ENCODE peak calls at places on chromosomes 4 and X, in ten cellular contexts. One of them, this sample, is unnamed.

GRCh38 chrX:116872931-116873330 is 410.2 kb upstream of the CT83 start:
- DNase-seq in choroid plexus epithelial cell: no peak
- DNase-seq in AG04449: no peak
- DNase-seq in HCT116: no peak
- DNase-seq in ascending aorta: no peak
- DNase-seq in kidney epithelial cell: no peak
- DNase-seq in psoas muscle: no peak
- DNase-seq in OCI-LY7: no peak
- DNase-seq in mammary epithelial cell: no peak
- DNase-seq in left ventricle myocardium inferior: no peak
- DNase-seq in this sample: peak

GRCh38 chr4:153061971-153062370 is 125.8 kb downstream of the FHDC1 start:
- DNase-seq in OCI-LY7: no peak
- DNase-seq in choroid plexus epithelial cell: no peak
- DNase-seq in HCT116: no peak
- DNase-seq in mammary epithelial cell: no peak
- DNase-seq in psoas muscle: no peak
- DNase-seq in AG04449: no peak
- DNase-seq in left ventricle myocardium inferior: no peak
- DNase-seq in kidney epithelial cell: no peak
- DNase-seq in ascending aorta: no peak
- DNase-seq in this sample: no peak

GRCh38 chr4:153448003-153448731 is 18.0 kb upstream of the TMEM131L start:
- DNase-seq in mammary epithelial cell: no peak
- DNase-seq in AG04449: no peak
- DNase-seq in left ventricle myocardium inferior: no peak
- DNase-seq in HCT116: no peak
- DNase-seq in choroid plexus epithelial cell: peak
- DNase-seq in psoas muscle: no peak
- DNase-seq in ascending aorta: no peak
- DNase-seq in kidney epithelial cell: no peak
- DNase-seq in OCI-LY7: no peak
- DNase-seq in this sample: peak

GRCh38 chr4:142615324-142615665 is 230.8 kb downstream of the INPP4B start:
- DNase-seq in psoas muscle: no peak
- DNase-seq in ascending aorta: no peak
- DNase-seq in AG04449: no peak
- DNase-seq in mammary epithelial cell: peak
- DNase-seq in choroid plexus epithelial cell: peak
- DNase-seq in kidney epithelial cell: peak
- DNase-seq in OCI-LY7: no peak
- DNase-seq in left ventricle myocardium inferior: no peak
- DNase-seq in HCT116: no peak
- DNase-seq in this sample: peak

GRCh38 chrX:20412871-20413486 is 146.3 kb upstream of the RPS6KA3 start:
- DNase-seq in choroid plexus epithelial cell: no peak
- DNase-seq in psoas muscle: no peak
- DNase-seq in left ventricle myocardium inferior: peak
- DNase-seq in AG04449: no peak
- DNase-seq in ascending aorta: no peak
- DNase-seq in HCT116: no peak
- DNase-seq in OCI-LY7: peak
- DNase-seq in kidney epithelial cell: no peak
- DNase-seq in mammary epithelial cell: no peak
- DNase-seq in this sample: no peak

GRCh38 chr4:114015444-114015899 is 36.0 kb upstream of the ARSJ start:
- DNase-seq in ascending aorta: no peak
- DNase-seq in choroid plexus epithelial cell: peak
- DNase-seq in left ventricle myocardium inferior: no peak
- DNase-seq in kidney epithelial cell: peak
- DNase-seq in psoas muscle: no peak
- DNase-seq in mammary epithelial cell: peak
- DNase-seq in HCT116: peak
- DNase-seq in OCI-LY7: no peak
- DNase-seq in AG04449: peak
- DNase-seq in this sample: peak

GRCh38 chrX:104136241-104137019 is 20.4 kb downstream of the SLC25A53 start:
- DNase-seq in left ventricle myocardium inferior: peak
- DNase-seq in kidney epithelial cell: peak
- DNase-seq in mammary epithelial cell: peak
- DNase-seq in AG04449: peak
- DNase-seq in ascending aorta: no peak
- DNase-seq in choroid plexus epithelial cell: peak
- DNase-seq in HCT116: peak
- DNase-seq in psoas muscle: peak
- DNase-seq in OCI-LY7: peak
- DNase-seq in this sample: peak

GRCh38 chr4:94676910-94677309 is 80.8 kb upstream of the BMPR1B start:
- DNase-seq in left ventricle myocardium inferior: no peak
- DNase-seq in psoas muscle: no peak
- DNase-seq in HCT116: no peak
- DNase-seq in mammary epithelial cell: no peak
- DNase-seq in AG04449: no peak
- DNase-seq in ascending aorta: no peak
- DNase-seq in OCI-LY7: no peak
- DNase-seq in kidney epithelial cell: no peak
- DNase-seq in choroid plexus epithelial cell: peak
- DNase-seq in this sample: peak

GRCh38 chr4:53016099-53016498 is 154.0 kb downstream of the RASL11B start:
- DNase-seq in HCT116: no peak
- DNase-seq in OCI-LY7: no peak
- DNase-seq in kidney epithelial cell: no peak
- DNase-seq in psoas muscle: no peak
- DNase-seq in ascending aorta: no peak
- DNase-seq in choroid plexus epithelial cell: no peak
- DNase-seq in left ventricle myocardium inferior: no peak
- DNase-seq in AG04449: no peak
- DNase-seq in mammary epithelial cell: no peak
- DNase-seq in this sample: no peak

GRCh38 chr4:15653864-15654391 is 1.2 kb downstream of the FBXL5 start:
- DNase-seq in ascending aorta: no peak
- DNase-seq in AG04449: no peak
- DNase-seq in OCI-LY7: peak
- DNase-seq in HCT116: no peak
- DNase-seq in choroid plexus epithelial cell: peak
- DNase-seq in mammary epithelial cell: peak
- DNase-seq in psoas muscle: no peak
- DNase-seq in kidney epithelial cell: no peak
- DNase-seq in left ventricle myocardium inferior: no peak
- DNase-seq in this sample: peak

GRCh38 chr4:3384771-3385701 is 56.7 kb upstream of the HGFAC start:
- DNase-seq in AG04449: no peak
- DNase-seq in psoas muscle: no peak
- DNase-seq in OCI-LY7: no peak
- DNase-seq in left ventricle myocardium inferior: peak
- DNase-seq in HCT116: no peak
- DNase-seq in ascending aorta: no peak
- DNase-seq in choroid plexus epithelial cell: no peak
- DNase-seq in mammary epithelial cell: peak
- DNase-seq in kidney epithelial cell: no peak
- DNase-seq in this sample: no peak

GRCh38 chr4:120056249-120056648 is 10.4 kb downstream of the MAD2L1 start:
- DNase-seq in mammary epithelial cell: no peak
- DNase-seq in HCT116: no peak
- DNase-seq in kidney epithelial cell: no peak
- DNase-seq in choroid plexus epithelial cell: peak
- DNase-seq in AG04449: no peak
- DNase-seq in psoas muscle: no peak
- DNase-seq in ascending aorta: no peak
- DNase-seq in left ventricle myocardium inferior: no peak
- DNase-seq in OCI-LY7: no peak
- DNase-seq in this sample: peak
- TF ChIP-seq CTCF in mammary epithelial cell: peak
- TF ChIP-seq CTCF in HCT116: no peak
- TF ChIP-seq CTCF in kidney epithelial cell: no peak
- TF ChIP-seq CTCF in choroid plexus epithelial cell: peak
- TF ChIP-seq CTCF in AG04449: peak
- TF ChIP-seq CTCF in psoas muscle: peak
- TF ChIP-seq CTCF in ascending aorta: peak
- TF ChIP-seq CTCF in left ventricle myocardium inferior: peak
- TF ChIP-seq CTCF in OCI-LY7: peak
- TF ChIP-seq CTCF in this sample: peak

GRCh38 chrX:154531626-154532025 is 15.0 kb downstream of the G6PD start:
- DNase-seq in kidney epithelial cell: no peak
- DNase-seq in left ventricle myocardium inferior: no peak
- DNase-seq in AG04449: no peak
- DNase-seq in mammary epithelial cell: no peak
- DNase-seq in choroid plexus epithelial cell: peak
- DNase-seq in ascending aorta: no peak
- DNase-seq in OCI-LY7: no peak
- DNase-seq in psoas muscle: no peak
- DNase-seq in HCT116: no peak
- DNase-seq in this sample: no peak

GRCh38 chrX:154530286-154530685 is 14.3 kb upstream of the FAM3A start:
- DNase-seq in psoas muscle: no peak
- DNase-seq in OCI-LY7: no peak
- DNase-seq in ascending aorta: no peak
- DNase-seq in kidney epithelial cell: no peak
- DNase-seq in mammary epithelial cell: no peak
- DNase-seq in HCT116: no peak
- DNase-seq in choroid plexus epithelial cell: no peak
- DNase-seq in left ventricle myocardium inferior: no peak
- DNase-seq in AG04449: no peak
- DNase-seq in this sample: no peak

GRCh38 chrX:154525606-154526490 is 9.8 kb upstream of the FAM3A start:
- DNase-seq in ascending aorta: no peak
- DNase-seq in choroid plexus epithelial cell: no peak
- DNase-seq in HCT116: no peak
- DNase-seq in kidney epithelial cell: no peak
- DNase-seq in mammary epithelial cell: no peak
- DNase-seq in AG04449: no peak
- DNase-seq in left ventricle myocardium inferior: no peak
- DNase-seq in OCI-LY7: no peak
- DNase-seq in psoas muscle: no peak
- DNase-seq in this sample: no peak

GRCh38 chrX:154529206-154529612 is 13.2 kb upstream of the FAM3A start:
- DNase-seq in kidney epithelial cell: no peak
- DNase-seq in ascending aorta: no peak
- DNase-seq in choroid plexus epithelial cell: peak
- DNase-seq in OCI-LY7: no peak
- DNase-seq in AG04449: no peak
- DNase-seq in HCT116: no peak
- DNase-seq in mammary epithelial cell: no peak
- DNase-seq in psoas muscle: no peak
- DNase-seq in left ventricle myocardium inferior: no peak
- DNase-seq in this sample: no peak

GRCh38 chrX:154526901-154527675 is 11.1 kb upstream of the FAM3A start:
- DNase-seq in kidney epithelial cell: peak
- DNase-seq in mammary epithelial cell: peak
- DNase-seq in HCT116: peak
- DNase-seq in OCI-LY7: peak
- DNase-seq in left ventricle myocardium inferior: peak
- DNase-seq in choroid plexus epithelial cell: peak
- DNase-seq in AG04449: no peak
- DNase-seq in psoas muscle: peak
- DNase-seq in ascending aorta: no peak
- DNase-seq in this sample: peak
- H3K4me3 ChIP-seq in kidney epithelial cell: peak
- H3K4me3 ChIP-seq in mammary epithelial cell: no peak
- H3K4me3 ChIP-seq in HCT116: no peak
- H3K4me3 ChIP-seq in OCI-LY7: peak
- H3K4me3 ChIP-seq in left ventricle myocardium inferior: peak
- H3K4me3 ChIP-seq in choroid plexus epithelial cell: peak
- H3K4me3 ChIP-seq in AG04449: peak
- H3K4me3 ChIP-seq in psoas muscle: peak
- H3K4me3 ChIP-seq in ascending aorta: peak
- H3K4me3 ChIP-seq in this sample: peak

DNA sequence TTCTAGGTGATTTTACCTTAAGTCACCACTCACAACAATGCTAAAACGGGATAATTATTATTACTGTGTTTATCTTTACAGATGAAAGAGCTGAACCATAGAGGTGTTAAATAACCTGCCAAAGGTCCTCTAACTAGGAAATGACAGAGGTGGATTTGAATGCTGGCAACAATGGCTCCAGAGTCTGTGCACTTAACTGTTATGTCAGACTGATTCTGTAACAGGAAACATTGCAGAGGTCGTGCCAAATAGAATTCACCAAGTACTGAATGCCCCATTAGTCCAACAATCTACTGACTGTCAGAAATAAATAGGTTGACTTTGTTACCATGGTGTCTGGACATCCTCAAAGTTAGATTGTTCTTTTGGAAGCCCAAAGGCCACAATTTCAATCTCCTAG is 20.9 kb upstream of the USP27X start:
- DNase-seq in ascending aorta: no peak
- DNase-seq in psoas muscle: no peak
- DNase-seq in mammary epithelial cell: no peak
- DNase-seq in choroid plexus epithelial cell: no peak
- DNase-seq in HCT116: no peak
- DNase-seq in kidney epithelial cell: no peak
- DNase-seq in OCI-LY7: no peak
- DNase-seq in left ventricle myocardium inferior: no peak
- DNase-seq in AG04449: no peak
- DNase-seq in this sample: no peak
- TF ChIP-seq CTCF in ascending aorta: no peak
- TF ChIP-seq CTCF in psoas muscle: no peak
- TF ChIP-seq CTCF in mammary epithelial cell: no peak
- TF ChIP-seq CTCF in choroid plexus epithelial cell: no peak
- TF ChIP-seq CTCF in HCT116: no peak
- TF ChIP-seq CTCF in kidney epithelial cell: no peak
- TF ChIP-seq CTCF in OCI-LY7: no peak
- TF ChIP-seq CTCF in left ventricle myocardium inferior: no peak
- TF ChIP-seq CTCF in AG04449: no peak
- TF ChIP-seq CTCF in this sample: no peak

GRCh38 chrX:12977761-12978204 is 2.9 kb downstream of the TMSB4X start:
- DNase-seq in kidney epithelial cell: no peak
- DNase-seq in HCT116: no peak
- DNase-seq in AG04449: no peak
- DNase-seq in mammary epithelial cell: no peak
- DNase-seq in choroid plexus epithelial cell: no peak
- DNase-seq in OCI-LY7: no peak
- DNase-seq in psoas muscle: no peak
- DNase-seq in left ventricle myocardium inferior: no peak
- DNase-seq in ascending aorta: no peak
- DNase-seq in this sample: no peak

GRCh38 chrX:12979011-12979629 is 4.2 kb downstream of the TMSB4X start:
- DNase-seq in HCT116: no peak
- DNase-seq in kidney epithelial cell: no peak
- DNase-seq in AG04449: no peak
- DNase-seq in OCI-LY7: no peak
- DNase-seq in mammary epithelial cell: no peak
- DNase-seq in left ventricle myocardium inferior: no peak
- DNase-seq in ascending aorta: no peak
- DNase-seq in choroid plexus epithelial cell: peak
- DNase-seq in psoas muscle: no peak
- DNase-seq in this sample: peak

GRCh38 chrX:12979630-12980015 is 4.7 kb downstream of the TMSB4X start:
- DNase-seq in choroid plexus epithelial cell: peak
- DNase-seq in ascending aorta: no peak
- DNase-seq in kidney epithelial cell: no peak
- DNase-seq in psoas muscle: no peak
- DNase-seq in AG04449: no peak
- DNase-seq in HCT116: no peak
- DNase-seq in left ventricle myocardium inferior: no peak
- DNase-seq in OCI-LY7: no peak
- DNase-seq in mammary epithelial cell: no peak
- DNase-seq in this sample: no peak

GRCh38 chrX:12975999-12976558 is 1.2 kb downstream of the TMSB4X start:
- DNase-seq in AG04449: no peak
- DNase-seq in OCI-LY7: peak
- DNase-seq in choroid plexus epithelial cell: peak
- DNase-seq in HCT116: no peak
- DNase-seq in kidney epithelial cell: no peak
- DNase-seq in ascending aorta: no peak
- DNase-seq in left ventricle myocardium inferior: peak
- DNase-seq in psoas muscle: peak
- DNase-seq in mammary epithelial cell: no peak
- DNase-seq in this sample: peak

GRCh38 chrX:12978205-12979010 is 3.5 kb downstream of the TMSB4X start:
- DNase-seq in kidney epithelial cell: no peak
- DNase-seq in psoas muscle: no peak
- DNase-seq in OCI-LY7: peak
- DNase-seq in mammary epithelial cell: peak
- DNase-seq in left ventricle myocardium inferior: peak
- DNase-seq in ascending aorta: no peak
- DNase-seq in HCT116: no peak
- DNase-seq in AG04449: peak
- DNase-seq in choroid plexus epithelial cell: peak
- DNase-seq in this sample: peak
- H3K4me3 ChIP-seq in kidney epithelial cell: peak
- H3K4me3 ChIP-seq in psoas muscle: peak
- H3K4me3 ChIP-seq in OCI-LY7: peak
- H3K4me3 ChIP-seq in mammary epithelial cell: no peak
- H3K4me3 ChIP-seq in left ventricle myocardium inferior: peak
- H3K4me3 ChIP-seq in ascending aorta: peak
- H3K4me3 ChIP-seq in HCT116: no peak
- H3K4me3 ChIP-seq in AG04449: peak
- H3K4me3 ChIP-seq in choroid plexus epithelial cell: peak
- H3K4me3 ChIP-seq in this sample: peak